ENCODE peak calls at places on chromosomes 3 and 15, in seven cellular contexts. T, L, R, Y, Z, J and V are unnamed samples.

GRCh38 chr3:180040966-180041365 is 4.2 kb upstream of the PEX5L start:
- DNase-seq in L (no peak), R (no peak), J (no peak), T (no peak), Y (no peak), Z (no peak), V (no peak)

GRCh38 chr3:187406927-187407326 is 38.7 kb downstream of the RTP4 start:
- DNase-seq in R (no peak), Z (no peak), T (no peak), J (no peak), Y (no peak), L (no peak), V (no peak)

GRCh38 chr3:109023656-109024254 is 70.1 kb upstream of the GUCA1C start:
- DNase-seq in L (peak; percentile 25), T (peak; percentile 10), Y (peak; percentile 19), Z (no peak), J (peak; percentile 27), R (peak; percentile 27), V (no peak)

GRCh38 chr3:108333951-108334350 is 37.6 kb downstream of the HHLA2 start:
- DNase-seq in J (no peak), T (no peak), Y (no peak), R (no peak), L (no peak), Z (no peak), V (no peak)

GRCh38 chr15:101320501-101321052 is 25.5 kb upstream of the SNRPA1 start:
- DNase-seq in T (no peak), L (no peak), Z (peak; percentile 71), J (no peak), Y (no peak), R (no peak), V (no peak)

GRCh38 chr3:112639451-112640332 is 1.3 kb downstream of the CCDC80 start:
- DNase-seq in J (no peak), R (no peak), T (no peak), Y (no peak), Z (no peak), L (no peak), V (no peak)

GRCh38 chr3:161430307-161430706 is 59.0 kb upstream of the SPTSSB start:
- DNase-seq in R (no peak), T (no peak), L (peak; percentile 55), Z (no peak), Y (no peak), J (no peak), V (no peak)

GRCh38 chr15:88648357-88649214 is 9.8 kb downstream of the ISG20 start:
- DNase-seq in T (no peak), L (no peak), Y (no peak), R (peak; percentile 29), J (no peak), Z (peak; percentile 36), V (peak; percentile 44)

GRCh38 chr3:117393801-117394200 is 684.2 kb downstream of the TUSC7 start:
- DNase-seq in L (no peak), Z (no peak), Y (no peak), T (no peak), J (no peak), R (no peak), V (no peak)

GRCh38 chr15:93233710-93234109 is 144.7 kb upstream of the RGMA start:
- DNase-seq in L (no peak), R (no peak), Z (no peak), J (no peak), Y (no peak), T (no peak), V (no peak)

GRCh38 chr3:186472466-186473008 is 71.6 kb downstream of the CRYGS start:
- DNase-seq in Y (no peak), Z (no peak), R (no peak), J (no peak), L (no peak), T (no peak), V (no peak)

GRCh38 chr3:45994661-45995369 is 809 bp downstream of the FYCO1 start:
- DNase-seq in J (no peak), L (peak; percentile 7), Y (no peak), T (peak; percentile 75), R (peak; percentile 59), Z (peak; percentile 47), V (peak; percentile 18)
- TF ChIP-seq JUND in J (no peak), L (no peak), Y (no peak), T (no peak), R (no peak), Z (no peak), V (no peak)

GRCh38 chr3:65996605-65997004 is 42.1 kb downstream of the MAGI1 start:
- DNase-seq in R (no peak), Y (no peak), J (peak; percentile 66), L (no peak), T (no peak), Z (no peak), V (peak; percentile 39)

GRCh38 chr3:66001626-66002025 is 37.1 kb downstream of the MAGI1 start:
- DNase-seq in R (no peak), Z (no peak), L (no peak), J (no peak), Y (no peak), T (no peak), V (no peak)

GRCh38 chr3:66000506-66000905 is 38.2 kb downstream of the MAGI1 start:
- DNase-seq in J (no peak), Z (no peak), R (no peak), T (no peak), L (peak; percentile 7), Y (no peak), V (no peak)

GRCh38 chr3:65995030-65995429 is 43.7 kb downstream of the MAGI1 start:
- DNase-seq in Z (no peak), T (no peak), R (no peak), Y (no peak), L (no peak), J (peak; percentile 23), V (no peak)

DNA sequence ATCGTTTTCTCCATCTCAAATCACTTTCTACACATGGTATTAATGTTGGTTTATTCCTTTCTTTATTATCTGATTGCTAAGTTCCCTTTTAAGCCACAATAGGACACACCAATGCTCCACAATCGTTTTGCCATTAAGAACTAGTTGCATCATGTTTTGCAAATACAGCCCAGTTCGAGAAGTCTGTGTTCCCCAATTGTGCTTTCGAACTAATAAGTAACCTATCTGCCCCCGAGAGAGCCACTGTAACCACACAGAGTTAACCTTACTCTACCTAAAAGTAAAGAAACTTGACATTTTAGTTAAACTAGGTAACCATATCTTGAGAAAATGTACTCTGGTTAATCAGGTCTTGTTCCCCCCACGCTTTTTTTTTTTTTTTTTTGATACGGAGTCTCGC is 39.1 kb downstream of the MAGI1 start:
- DNase-seq in Y (no peak), J (no peak), Z (no peak), R (no peak), T (no peak), L (peak; percentile 73), V (no peak)
- TF ChIP-seq JUND in Y (no peak), J (no peak), Z (no peak), R (no peak), T (no peak), L (no peak), V (no peak)

DNA sequence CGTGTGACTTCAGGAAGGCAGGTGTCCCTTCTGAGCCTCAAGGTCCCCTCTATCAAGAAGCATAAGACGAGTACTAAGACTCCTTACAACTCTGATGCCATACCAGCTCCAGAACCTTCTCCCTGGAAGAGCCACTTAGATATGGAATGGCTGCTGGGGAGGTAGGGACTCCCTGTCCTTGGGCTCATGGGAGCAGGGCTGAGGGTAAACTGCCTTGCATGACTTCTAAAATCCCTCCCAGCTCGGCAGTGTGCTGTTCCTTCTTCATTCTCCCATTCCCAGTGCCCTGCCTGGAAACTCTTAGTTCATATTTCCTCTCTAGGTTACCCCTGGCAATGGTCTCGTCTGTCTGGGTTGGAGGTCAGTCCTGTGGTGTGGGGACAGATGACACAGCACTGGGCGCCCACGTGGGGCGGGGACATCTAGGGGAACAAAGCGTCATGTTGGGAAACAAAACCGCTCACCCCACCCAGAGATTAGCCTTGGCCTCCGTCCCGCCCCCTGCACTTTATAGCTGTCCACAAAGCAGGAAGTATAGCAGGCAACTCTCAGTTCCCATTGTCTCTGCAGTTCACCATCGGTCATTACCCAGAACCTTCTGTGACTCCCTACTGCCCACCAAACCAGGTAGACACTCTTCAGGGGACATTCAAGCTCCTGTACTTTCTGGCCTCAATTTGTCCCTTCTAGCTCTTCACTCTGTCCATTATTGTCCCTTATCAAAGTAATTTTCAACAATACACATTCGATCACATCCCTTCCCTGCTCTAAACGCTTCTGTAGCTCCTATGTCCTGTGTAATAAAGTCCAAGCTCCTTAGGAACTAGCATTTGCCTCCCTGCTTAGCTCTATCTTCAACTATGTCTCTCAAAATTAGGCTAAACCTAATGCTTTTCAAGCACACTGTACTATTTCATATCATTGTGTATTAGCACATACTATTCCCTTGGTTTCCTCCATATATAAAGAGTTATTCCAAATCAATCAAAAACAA is 73.8 kb downstream of the IQSEC1 start:
- DNase-seq in J (peak; percentile 74), Y (no peak), Z (no peak), T (peak; percentile 95), L (peak; percentile 92), R (no peak), V (no peak)
- TF ChIP-seq JUND in J (no peak), Y (no peak), Z (no peak), T (peak; percentile 95), L (no peak), R (no peak), V (no peak)

GRCh38 chr3:116034797-116035196 is 410.5 kb downstream of the LSAMP start:
- DNase-seq in Z (no peak), T (no peak), Y (no peak), L (no peak), R (no peak), J (no peak), V (no peak)
- TF ChIP-seq JUND in Z (no peak), T (no peak), Y (no peak), L (no peak), R (no peak), J (no peak), V (no peak)

GRCh38 chr3:49607796-49608195 is 53.5 kb downstream of the BSN start:
- DNase-seq in Z (no peak), L (no peak), J (no peak), R (peak; percentile 36), T (no peak), Y (no peak), V (no peak)
- TF ChIP-seq JUND in Z (no peak), L (no peak), J (no peak), R (no peak), T (no peak), Y (no peak), V (no peak)

GRCh38 chr3:176870451-176870850 is 326.8 kb downstream of the TBL1XR1 start:
- DNase-seq in Z (no peak), T (no peak), J (no peak), L (no peak), R (no peak), Y (no peak), V (no peak)
- TF ChIP-seq JUND in Z (no peak), T (no peak), J (no peak), L (no peak), R (no peak), Y (no peak), V (no peak)

DNA sequence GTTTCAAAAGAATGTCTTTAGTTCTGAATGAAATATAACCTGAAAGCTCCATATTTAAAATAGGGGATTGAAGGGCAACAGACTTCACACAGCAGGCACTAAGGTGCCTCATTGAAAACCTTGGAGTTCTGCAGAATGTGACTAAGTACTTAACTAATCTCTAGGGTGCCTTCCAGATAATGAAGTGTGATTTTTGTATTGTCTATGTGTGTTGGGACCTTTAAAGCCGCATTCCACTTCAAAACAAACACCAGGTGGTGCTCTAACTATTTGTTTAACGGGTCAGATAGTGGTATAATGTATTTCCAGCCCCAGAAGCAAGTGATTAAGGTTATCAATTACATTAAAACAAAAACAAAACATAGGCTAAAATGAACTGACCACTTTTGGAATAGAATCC is 28.0 kb downstream of the TFG start:
- DNase-seq in T (peak; percentile 14), Y (no peak), R (peak; percentile 24), Z (no peak), L (no peak), J (no peak), V (peak; percentile 11)
- TF ChIP-seq JUND in T (no peak), Y (no peak), R (no peak), Z (no peak), L (no peak), J (no peak), V (no peak)